ENCODE peak calls at places on chromosomes 5 and 9, in eight cellular contexts. I is mammary epithelial cell, A is lower leg skin, K is WTC11, T is fibroblast of mammary gland, D is iPS DF 6.9, G is NCI-H748 treated with DMSO at 0.1 percent for 48 hours, E is OCI-M1. V is an unnamed sample.

GRCh38 chr9:121048618-121049017 is 1.5 kb downstream of the C5 start:
- DNase-seq in T (no peak), K (no peak), E (no peak), A (no peak), G (no peak), D (no peak), I (no peak), V (no peak)

GRCh38 chr5:71939452-71939932 is 167.8 kb upstream of the MAP1B start:
- DNase-seq in K (no peak), E (no peak), T (no peak), G (no peak), A (no peak), I (no peak), D (no peak), V (no peak)

GRCh38 chr9:132002827-132003704 is 76.6 kb downstream of the MED27 start:
- DNase-seq in G (no peak), A (no peak), I (no peak), D (no peak), E (peak; percentile 1), K (no peak), T (peak; percentile 27), V (no peak)

GRCh38 chr5:58849995-58850667 is 267.3 kb downstream of the RAB3C start:
- DNase-seq in K (peak; percentile 17), T (peak; percentile 48), A (no peak), E (peak; percentile 72), D (peak; percentile 33), I (peak; percentile 9), G (peak; percentile 45), V (peak; percentile 23)

GRCh38 chr5:180112101-180112861 is 40.7 kb upstream of the RNF130 start:
- DNase-seq in K (no peak), I (no peak), A (no peak), E (no peak), G (no peak), T (no peak), D (no peak), V (no peak)

GRCh38 chr9:85743290-85744128 is 1.8 kb upstream of the AGTPBP1 start:
- DNase-seq in A (peak; percentile 46), K (no peak), T (peak; percentile 94), D (no peak), E (peak; percentile 94), I (peak; percentile 90), G (no peak), V (no peak)

GRCh38 chr9:77005216-77005615 is 14.2 kb upstream of the FOXB2 start:
- DNase-seq in G (no peak), E (no peak), K (no peak), D (no peak), T (peak; percentile 72), A (no peak), I (no peak), V (no peak)

GRCh38 chr5:126970517-126971017 is 59.8 kb downstream of the MARCHF3 start:
- DNase-seq in D (no peak), E (peak; percentile 5), T (peak; percentile 82), G (no peak), K (no peak), A (no peak), I (no peak), V (no peak)

GRCh38 chr9:128689820-128690683 is 1.0 kb downstream of the SET start:
- DNase-seq in A (no peak), I (peak; percentile 45), T (peak; percentile 36), K (peak; percentile 36), D (no peak), E (peak; percentile 44), G (no peak), V (no peak)

GRCh38 chr5:78496373-78496772 is 136.0 kb downstream of the SCAMP1 start:
- DNase-seq in A (no peak), I (peak; percentile 64), K (no peak), T (peak; percentile 62), G (no peak), D (no peak), E (no peak), V (no peak)

GRCh38 chr5:78953092-78953800 is 31.9 kb downstream of the ARSB start:
- DNase-seq in A (no peak), K (no peak), I (peak; percentile 75), T (peak; percentile 58), D (no peak), E (no peak), G (no peak), V (no peak)

GRCh38 chr5:87136733-87137132 is 130.9 kb upstream of the RASA1 start:
- DNase-seq in E (no peak), K (no peak), D (no peak), T (no peak), G (no peak), I (no peak), A (no peak), V (no peak)

GRCh38 chr9:109171926-109172325 is 4.9 kb upstream of the FRRS1L start:
- DNase-seq in G (no peak), I (peak; percentile 52), D (no peak), A (no peak), E (no peak), T (peak; percentile 84), K (no peak), V (no peak)

GRCh38 chr5:41878598-41879305 is 8.5 kb upstream of the OXCT1 start:
- DNase-seq in K (no peak), T (no peak), A (no peak), D (no peak), I (no peak), E (no peak), G (no peak), V (no peak)

GRCh38 chr9:133792721-133793470 is 54.7 kb upstream of the SARDH start:
- DNase-seq in T (peak; percentile 66), K (peak; percentile 80), A (peak; percentile 59), G (peak; percentile 18), E (peak; percentile 78), I (peak; percentile 58), D (peak; percentile 31), V (peak; percentile 20)

GRCh38 chr9:90053027-90053426 is 448.2 kb downstream of the GADD45G start:
- DNase-seq in D (peak; percentile 20), G (no peak), K (peak; percentile 71), T (no peak), A (no peak), E (peak; percentile 7), I (no peak), V (peak; percentile 57)

GRCh38 chr5:87195104-87195581 is 72.5 kb upstream of the RASA1 start:
- DNase-seq in D (no peak), G (no peak), A (no peak), E (no peak), I (peak; percentile 53), K (no peak), T (peak; percentile 82), V (no peak)

GRCh38 chr5:115778417-115778816 is 38.0 kb downstream of the CDO1 start:
- DNase-seq in E (no peak), A (no peak), I (no peak), D (no peak), G (no peak), K (no peak), T (no peak), V (no peak)

GRCh38 chr5:36878421-36879088 is 2.0 kb downstream of the NIPBL start:
- DNase-seq in K (peak; percentile 66), I (peak; percentile 56), D (no peak), E (peak; percentile 57), A (peak; percentile 23), G (peak; percentile 80), T (peak; percentile 55), V (no peak)

GRCh38 chr9:89363311-89363670 is 45.0 kb downstream of the SECISBP2 start:
- DNase-seq in E (no peak), I (no peak), K (no peak), G (no peak), T (no peak), D (no peak), A (no peak), V (no peak)

GRCh38 chr5:75510836-75511434 is 494 bp downstream of the CERT1 start:
- DNase-seq in A (peak; percentile 36), I (no peak), D (no peak), K (peak; percentile 56), E (peak; percentile 69), T (peak; percentile 13), G (no peak), V (no peak)

GRCh38 chr5:78720234-78720985 is 71.8 kb upstream of the LHFPL2 start:
- DNase-seq in A (no peak), E (peak; percentile 11), D (no peak), K (no peak), I (no peak), G (no peak), T (no peak), V (no peak)

GRCh38 chr5:58886315-58887207 is 303.7 kb downstream of the RAB3C start:
- DNase-seq in D (peak; percentile 50), K (peak; percentile 67), E (peak; percentile 74), T (peak; percentile 77), G (peak; percentile 55), I (peak; percentile 62), A (no peak), V (peak; percentile 23)

GRCh38 chr9:85715587-85715986 is 26.2 kb downstream of the AGTPBP1 start:
- DNase-seq in T (no peak), E (peak; percentile 74), G (no peak), A (no peak), I (no peak), K (no peak), D (no peak), V (no peak)

GRCh38 chr5:153791339-153791738 is 247.4 kb downstream of the FAM114A2 start:
- DNase-seq in E (no peak), D (no peak), I (no peak), G (no peak), K (no peak), A (no peak), T (no peak), V (no peak)

GRCh38 chr9:18905883-18906649 is 126.9 kb downstream of the SAXO1 start:
- DNase-seq in K (no peak), I (no peak), T (peak; percentile 69), D (no peak), A (no peak), E (peak; percentile 4), G (no peak), V (no peak)

GRCh38 chr5:137565450-137565849 is 66.3 kb upstream of the SPOCK1 start:
- DNase-seq in I (no peak), A (no peak), K (no peak), E (no peak), T (peak; percentile 83), G (no peak), D (no peak), V (no peak)

GRCh38 chr5:31531543-31531887 is 378 bp downstream of the DROSHA start:
- DNase-seq in E (peak; percentile 61), K (no peak), D (no peak), G (peak; percentile 75), I (peak; percentile 23), T (peak; percentile 10), A (no peak), V (no peak)

GRCh38 chr5:179206366-179206765 is 138.9 kb downstream of the ADAMTS2 start:
- DNase-seq in D (no peak), A (no peak), K (no peak), G (no peak), E (no peak), T (no peak), I (no peak), V (no peak)

GRCh38 chr5:69364850-69365249 is 4.5 kb downstream of the AK6 start:
- DNase-seq in D (no peak), T (peak; percentile 64), A (no peak), K (no peak), E (no peak), G (no peak), I (no peak), V (no peak)

GRCh38 chr9:109730228-109730627 is 49.8 kb upstream of the PALM2AKAP2 start:
- DNase-seq in E (peak; percentile 12), I (peak; percentile 87), T (no peak), A (no peak), D (no peak), G (peak; percentile 43), K (no peak), V (no peak)

GRCh38 chr5:32760091-32760509 is 49.0 kb downstream of the NPR3 start:
- DNase-seq in A (no peak), E (no peak), T (peak; percentile 91), K (no peak), I (no peak), D (no peak), G (no peak), V (no peak)

GRCh38 chr5:127210082-127210481 is 80.5 kb upstream of the MEGF10 start:
- DNase-seq in G (peak; percentile 86), D (no peak), I (peak; percentile 21), E (no peak), T (peak; percentile 52), A (no peak), K (no peak), V (no peak)

GRCh38 chr5:165622864-165623536 is 2117.6 kb downstream of the MAT2B start:
- DNase-seq in K (no peak), G (no peak), D (no peak), A (no peak), T (no peak), E (peak; percentile 80), I (no peak), V (no peak)

V was measured in NT2/D1.